ENCODE peak calls at places on chromosomes 12 and 14, in eight cellular contexts. N is HuH-7; A is neural crest cell; G is T-cell; X is prostate gland; C is activated T-helper 2 cell treated with anti-CD3 and anti-CD28 coated beads, Interferon-gamma antibody, Interleukin-2, Interleukin-4, amounts not matched to agents 10 μg/mL and 5 μg/mL and 100 μg/mL, durations not matched to agents 14 hours and 24 hours and 36 hours; Z is adrenal gland; Q is stimulated activated CD8-positive, alpha-beta memory T cell treated with anti-CD3 and anti-CD28 coated beads, Interleukin-4, amount 100 ng/mL, for 24 hours. H is an unnamed sample.

GRCh38 chr14:39060818-39061437 is 42.1 kb downstream of the SEC23A start:
- DNase-seq in N (no peak), A (no peak), G (no peak), X (no peak), C (no peak), Z (no peak), Q (no peak), H (no peak)

GRCh38 chr14:51053157-51053556 is 41.7 kb downstream of the TRIM9 start:
- DNase-seq in N (no peak), A (no peak), G (no peak), X (no peak), C (no peak), Z (no peak), Q (no peak), H (no peak)

GRCh38 chr12:110102255-110102654 is 21.9 kb upstream of the IFT81 start:
- DNase-seq in N (peak), A (peak), G (no peak), X (no peak), C (peak), Z (peak), Q (peak), H (peak)

GRCh38 chr14:76181546-76181945 is 29.8 kb downstream of the GPATCH2L start:
- DNase-seq in N (no peak), A (no peak), G (no peak), X (no peak), C (no peak), Z (no peak), Q (no peak), H (no peak)

GRCh38 chr12:124047045-124047566 is 74.1 kb downstream of the ZNF664 start:
- DNase-seq in N (no peak), A (no peak), G (no peak), X (no peak), C (no peak), Z (no peak), Q (no peak), H (no peak)

GRCh38 chr14:55373784-55374725 is 37.6 kb downstream of the ATG14 start:
- DNase-seq in N (no peak), A (no peak), G (no peak), X (no peak), C (peak), Z (no peak), Q (no peak), H (peak)

GRCh38 chr12:26276709-26277108 is 81.3 kb downstream of the SSPN start:
- DNase-seq in N (no peak), A (no peak), G (no peak), X (no peak), C (no peak), Z (no peak), Q (no peak), H (no peak)

GRCh38 chr14:30507209-30507608 is 51.7 kb upstream of the G2E3 start:
- DNase-seq in N (no peak), A (no peak), G (no peak), X (no peak), C (no peak), Z (no peak), Q (no peak), H (no peak)

H was measured in activated T-helper 1 cell treated with anti-CD3 and anti-CD28 coated beads, Interleukin-12 subunit alpha, Interleukin-12 subunit beta, Interleukin-2, Interleukin-4 antibody, amounts not matched to agents 30 ng/mL and 10 ng/mL and 1 ng/mL, durations not matched to agents 14 hours and 24 hours and 36 hours.